ENCODE peak calls at places on chromosomes 4 and X, in ten cellular contexts. One of them, this sample, is unnamed.
A peak's percentile ranks its signal among the peaks of the same experiment; 100 is the strongest.

GRCh38 chr4:144582105-144582850 is 63.7 kb upstream of the HHIP start:
- DNase-seq in CD4-positive, alpha-beta T cell: no peak
- DNase-seq in lower lobe of right lung: no peak
- DNase-seq in adrenal gland: no peak
- DNase-seq in heart left ventricle: no peak
- DNase-seq in SK-N-SH: no peak
- DNase-seq in GM23248: peak; percentile 65
- DNase-seq in PC-9: peak; percentile 20
- DNase-seq in uterus: no peak
- DNase-seq in adipocyte: peak; percentile 28
- DNase-seq in this sample: no peak

GRCh38 chr4:138398297-138398696 is 156.1 kb upstream of the SLC7A11 start:
- DNase-seq in adrenal gland: no peak
- DNase-seq in heart left ventricle: no peak
- DNase-seq in PC-9: no peak
- DNase-seq in lower lobe of right lung: no peak
- DNase-seq in adipocyte: no peak
- DNase-seq in SK-N-SH: no peak
- DNase-seq in CD4-positive, alpha-beta T cell: no peak
- DNase-seq in GM23248: no peak
- DNase-seq in uterus: no peak
- DNase-seq in this sample: peak; percentile 86

GRCh38 chr4:101229116-101229515 is 118.2 kb downstream of the PPP3CA start:
- DNase-seq in adrenal gland: no peak
- DNase-seq in PC-9: no peak
- DNase-seq in adipocyte: peak; percentile 57
- DNase-seq in heart left ventricle: no peak
- DNase-seq in uterus: no peak
- DNase-seq in GM23248: peak; percentile 50
- DNase-seq in lower lobe of right lung: no peak
- DNase-seq in CD4-positive, alpha-beta T cell: no peak
- DNase-seq in SK-N-SH: no peak
- DNase-seq in this sample: no peak

GRCh38 chrX:153450114-153450948 is 4.5 kb upstream of the TREX2 start:
- DNase-seq in heart left ventricle: no peak
- DNase-seq in adrenal gland: no peak
- DNase-seq in uterus: no peak
- DNase-seq in lower lobe of right lung: no peak
- DNase-seq in PC-9: no peak
- DNase-seq in adipocyte: no peak
- DNase-seq in SK-N-SH: no peak
- DNase-seq in CD4-positive, alpha-beta T cell: no peak
- DNase-seq in GM23248: no peak
- DNase-seq in this sample: no peak

GRCh38 chrX:136880003-136880451 is 498 bp downstream of the RBMX start:
- DNase-seq in adipocyte: peak; percentile 55
- DNase-seq in uterus: peak; percentile 33
- DNase-seq in SK-N-SH: peak; percentile 18
- DNase-seq in adrenal gland: peak; percentile 33
- DNase-seq in heart left ventricle: peak; percentile 66
- DNase-seq in CD4-positive, alpha-beta T cell: peak; percentile 15
- DNase-seq in lower lobe of right lung: peak; percentile 44
- DNase-seq in GM23248: peak; percentile 54
- DNase-seq in PC-9: no peak
- DNase-seq in this sample: peak; percentile 28

GRCh38 chr4:177322881-177323280 is 13.2 kb downstream of the NEIL3 start:
- DNase-seq in adipocyte: no peak
- DNase-seq in uterus: no peak
- DNase-seq in heart left ventricle: no peak
- DNase-seq in SK-N-SH: no peak
- DNase-seq in PC-9: no peak
- DNase-seq in lower lobe of right lung: no peak
- DNase-seq in adrenal gland: no peak
- DNase-seq in GM23248: no peak
- DNase-seq in CD4-positive, alpha-beta T cell: no peak
- DNase-seq in this sample: no peak

GRCh38 chr4:66160606-66161005 is 490.3 kb upstream of the EPHA5 start:
- DNase-seq in GM23248: no peak
- DNase-seq in SK-N-SH: no peak
- DNase-seq in heart left ventricle: no peak
- DNase-seq in adrenal gland: no peak
- DNase-seq in PC-9: no peak
- DNase-seq in adipocyte: peak; percentile 60
- DNase-seq in CD4-positive, alpha-beta T cell: no peak
- DNase-seq in uterus: no peak
- DNase-seq in lower lobe of right lung: no peak
- DNase-seq in this sample: no peak

GRCh38 chrX:23699636-23700194 is 32.4 kb downstream of the PRDX4 start:
- DNase-seq in adrenal gland: peak; percentile 56
- DNase-seq in CD4-positive, alpha-beta T cell: no peak
- DNase-seq in PC-9: no peak
- DNase-seq in uterus: peak; percentile 19
- DNase-seq in adipocyte: no peak
- DNase-seq in lower lobe of right lung: no peak
- DNase-seq in heart left ventricle: no peak
- DNase-seq in GM23248: peak; percentile 13
- DNase-seq in SK-N-SH: no peak
- DNase-seq in this sample: no peak

GRCh38 chr4:89509708-89510269 is 202.2 kb upstream of the GPRIN3 start:
- DNase-seq in adipocyte: peak; percentile 94
- DNase-seq in CD4-positive, alpha-beta T cell: no peak
- DNase-seq in lower lobe of right lung: no peak
- DNase-seq in PC-9: no peak
- DNase-seq in uterus: no peak
- DNase-seq in GM23248: peak; percentile 72
- DNase-seq in heart left ventricle: no peak
- DNase-seq in SK-N-SH: no peak
- DNase-seq in adrenal gland: no peak
- DNase-seq in this sample: no peak

GRCh38 chrX:49701948-49702347 is 6.2 kb upstream of the PAGE1 start:
- DNase-seq in PC-9: no peak
- DNase-seq in lower lobe of right lung: no peak
- DNase-seq in heart left ventricle: no peak
- DNase-seq in CD4-positive, alpha-beta T cell: no peak
- DNase-seq in SK-N-SH: peak; percentile 54
- DNase-seq in GM23248: no peak
- DNase-seq in adipocyte: no peak
- DNase-seq in uterus: no peak
- DNase-seq in adrenal gland: no peak
- DNase-seq in this sample: no peak
- H3K9me3 ChIP-seq in PC-9: no peaks in the 10 kb centered on the region
- H3K9me3 ChIP-seq in lower lobe of right lung: no peaks in the 10 kb centered on the region
- H3K9me3 ChIP-seq in heart left ventricle: peaks cover 2% of the 10 kb centered on the region
- H3K9me3 ChIP-seq in CD4-positive, alpha-beta T cell: no peaks in the 10 kb centered on the region
- H3K9me3 ChIP-seq in SK-N-SH: no peaks in the 10 kb centered on the region
- H3K9me3 ChIP-seq in GM23248: no peaks in the 10 kb centered on the region
- H3K9me3 ChIP-seq in adipocyte: no peaks in the 10 kb centered on the region
- H3K9me3 ChIP-seq in uterus: no peaks in the 10 kb centered on the region
- H3K9me3 ChIP-seq in adrenal gland: no peaks in the 10 kb centered on the region
- H3K9me3 ChIP-seq in this sample: no peaks in the 10 kb centered on the region

DNA sequence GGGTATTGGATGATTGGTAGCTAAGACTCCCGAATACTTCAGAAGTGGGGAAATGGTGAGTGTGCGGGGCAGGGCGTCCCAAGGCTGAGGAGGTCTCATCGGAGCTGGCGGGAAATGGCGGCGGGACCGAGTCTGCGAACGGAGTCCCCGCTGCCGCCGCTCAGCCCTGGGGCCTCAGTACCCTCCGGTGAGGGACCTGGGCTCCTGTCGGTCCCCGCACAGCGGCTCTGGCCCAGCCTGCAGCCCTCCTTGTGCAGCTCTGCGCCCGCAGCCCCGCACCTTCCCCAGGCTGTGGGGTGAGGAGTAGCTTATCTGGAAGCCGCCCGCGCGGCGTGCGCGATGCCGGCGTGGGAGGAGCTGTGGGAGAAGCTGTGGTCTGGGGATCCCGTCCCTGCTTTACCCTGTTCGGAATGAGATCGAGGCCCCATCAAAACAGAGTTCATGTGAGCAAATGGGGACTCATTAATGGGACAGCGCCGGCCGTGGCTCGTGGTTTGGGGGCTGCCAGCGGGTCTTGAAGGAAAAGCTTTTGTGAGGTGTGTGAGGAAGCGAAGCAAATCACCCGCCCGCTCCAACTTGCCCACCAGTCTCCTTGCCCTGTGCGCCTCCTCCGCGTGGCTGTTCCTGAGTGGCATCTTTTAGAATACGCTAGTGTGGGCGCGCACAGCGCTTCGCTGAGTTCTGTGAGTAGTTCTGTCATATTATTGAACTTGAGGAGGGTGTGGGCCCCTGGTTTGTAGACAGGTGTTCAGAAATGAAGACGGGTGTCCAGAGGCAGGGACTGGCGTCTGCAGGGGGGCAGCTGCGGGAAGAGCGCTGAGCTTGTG is 531 bp downstream of the ZNF141 start:
- DNase-seq in heart left ventricle: peak; percentile 81
- DNase-seq in lower lobe of right lung: peak; percentile 74
- DNase-seq in GM23248: peak; percentile 68
- DNase-seq in uterus: peak; percentile 29
- DNase-seq in adipocyte: peak; percentile 47
- DNase-seq in PC-9: no peak
- DNase-seq in CD4-positive, alpha-beta T cell: peak; percentile 0
- DNase-seq in SK-N-SH: no peak
- DNase-seq in adrenal gland: peak; percentile 66
- DNase-seq in this sample: peak; percentile 34
- H3K9me3 ChIP-seq in heart left ventricle: peaks cover 7% of the 10 kb centered on the region
- H3K9me3 ChIP-seq in lower lobe of right lung: peaks cover 32% of the 10 kb centered on the region
- H3K9me3 ChIP-seq in GM23248: no peaks in the 10 kb centered on the region
- H3K9me3 ChIP-seq in uterus: no peaks in the 10 kb centered on the region
- H3K9me3 ChIP-seq in adipocyte: peaks cover 21% of the 10 kb centered on the region
- H3K9me3 ChIP-seq in PC-9: peaks cover 2% of the 10 kb centered on the region
- H3K9me3 ChIP-seq in CD4-positive, alpha-beta T cell: peaks cover 36% of the 10 kb centered on the region
- H3K9me3 ChIP-seq in SK-N-SH: no peaks in the 10 kb centered on the region
- H3K9me3 ChIP-seq in adrenal gland: no peaks in the 10 kb centered on the region
- H3K9me3 ChIP-seq in this sample: no peaks in the 10 kb centered on the region

GRCh38 chrX:151724563-151725337 is 8.9 kb downstream of the FATE1 start:
- DNase-seq in lower lobe of right lung: no peak
- DNase-seq in PC-9: no peak
- DNase-seq in adipocyte: no peak
- DNase-seq in adrenal gland: no peak
- DNase-seq in SK-N-SH: no peak
- DNase-seq in GM23248: no peak
- DNase-seq in CD4-positive, alpha-beta T cell: no peak
- DNase-seq in heart left ventricle: no peak
- DNase-seq in uterus: no peak
- DNase-seq in this sample: peak; percentile 11

GRCh38 chrX:151723156-151723760 is 7.4 kb downstream of the FATE1 start:
- DNase-seq in CD4-positive, alpha-beta T cell: no peak
- DNase-seq in uterus: no peak
- DNase-seq in GM23248: no peak
- DNase-seq in SK-N-SH: no peak
- DNase-seq in adrenal gland: no peak
- DNase-seq in lower lobe of right lung: no peak
- DNase-seq in PC-9: no peak
- DNase-seq in heart left ventricle: no peak
- DNase-seq in adipocyte: no peak
- DNase-seq in this sample: no peak

GRCh38 chrX:151726751-151727150 is 7.8 kb upstream of the CNGA2 start:
- DNase-seq in lower lobe of right lung: no peak
- DNase-seq in adrenal gland: no peak
- DNase-seq in heart left ventricle: no peak
- DNase-seq in SK-N-SH: no peak
- DNase-seq in adipocyte: no peak
- DNase-seq in PC-9: no peak
- DNase-seq in GM23248: no peak
- DNase-seq in CD4-positive, alpha-beta T cell: no peak
- DNase-seq in uterus: no peak
- DNase-seq in this sample: no peak

GRCh38 chrX:151725338-151725614 is 9.3 kb upstream of the CNGA2 start:
- DNase-seq in heart left ventricle: no peak
- DNase-seq in CD4-positive, alpha-beta T cell: no peak
- DNase-seq in PC-9: no peak
- DNase-seq in SK-N-SH: no peak
- DNase-seq in adrenal gland: no peak
- DNase-seq in uterus: no peak
- DNase-seq in lower lobe of right lung: no peak
- DNase-seq in GM23248: no peak
- DNase-seq in adipocyte: no peak
- DNase-seq in this sample: no peak

DNA sequence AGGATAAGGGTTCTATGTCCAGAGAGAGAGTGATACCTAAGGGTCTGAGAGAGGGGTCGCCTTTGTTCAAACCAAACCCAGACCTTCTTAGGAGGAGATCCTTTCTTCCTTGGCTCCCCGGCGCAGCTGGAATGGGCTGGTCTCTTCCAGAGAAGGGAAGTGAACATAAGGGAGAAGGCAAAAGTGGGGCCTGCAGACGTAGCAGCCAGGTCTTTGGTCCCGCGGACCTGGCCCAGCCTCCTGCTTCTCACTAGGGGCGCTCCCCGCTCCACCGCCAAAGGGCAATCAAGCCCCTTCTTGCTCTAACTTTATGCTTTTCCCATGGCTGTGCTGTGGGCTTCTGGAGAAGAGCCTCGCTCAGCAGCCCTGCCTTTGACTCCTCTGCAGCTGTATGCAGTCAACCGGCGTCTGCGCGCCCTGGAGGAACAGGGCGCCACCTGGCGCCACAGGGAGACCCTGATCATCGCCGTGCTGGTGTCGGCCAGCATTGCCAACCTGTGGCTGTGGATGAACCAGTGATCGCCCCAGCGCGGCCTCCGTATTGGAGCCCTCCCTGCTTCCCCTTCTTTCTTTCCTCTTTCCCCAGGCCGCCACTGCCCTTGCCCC is 6.5 kb downstream of the FATE1 start:
- DNase-seq in uterus: no peak
- DNase-seq in adrenal gland: no peak
- DNase-seq in lower lobe of right lung: no peak
- DNase-seq in adipocyte: no peak
- DNase-seq in SK-N-SH: peak; percentile 58
- DNase-seq in GM23248: peak; percentile 69
- DNase-seq in heart left ventricle: peak; percentile 68
- DNase-seq in PC-9: peak; percentile 34
- DNase-seq in CD4-positive, alpha-beta T cell: no peak
- DNase-seq in this sample: peak; percentile 49
- H3K9me3 ChIP-seq in uterus: no peaks in the 10 kb centered on the region
- H3K9me3 ChIP-seq in adrenal gland: no peaks in the 10 kb centered on the region
- H3K9me3 ChIP-seq in lower lobe of right lung: no peaks in the 10 kb centered on the region
- H3K9me3 ChIP-seq in adipocyte: peaks cover 11% of the 10 kb centered on the region
- H3K9me3 ChIP-seq in SK-N-SH: no peaks in the 10 kb centered on the region
- H3K9me3 ChIP-seq in GM23248: no peaks in the 10 kb centered on the region
- H3K9me3 ChIP-seq in heart left ventricle: no peaks in the 10 kb centered on the region
- H3K9me3 ChIP-seq in PC-9: no peaks in the 10 kb centered on the region
- H3K9me3 ChIP-seq in CD4-positive, alpha-beta T cell: no peaks in the 10 kb centered on the region
- H3K9me3 ChIP-seq in this sample: no peaks in the 10 kb centered on the region

GRCh38 chr4:107885865-107886264 is 45.5 kb upstream of the CYP2U1 start:
- DNase-seq in adipocyte: no peak
- DNase-seq in heart left ventricle: no peak
- DNase-seq in CD4-positive, alpha-beta T cell: no peak
- DNase-seq in SK-N-SH: no peak
- DNase-seq in GM23248: no peak
- DNase-seq in PC-9: no peak
- DNase-seq in lower lobe of right lung: no peak
- DNase-seq in adrenal gland: no peak
- DNase-seq in uterus: no peak
- DNase-seq in this sample: no peak
- H3K9me3 ChIP-seq in adipocyte: peaks cover 21% of the 10 kb centered on the region
- H3K9me3 ChIP-seq in heart left ventricle: peaks cover 19% of the 10 kb centered on the region
- H3K9me3 ChIP-seq in CD4-positive, alpha-beta T cell: no peaks in the 10 kb centered on the region
- H3K9me3 ChIP-seq in SK-N-SH: peaks cover 17% of the 10 kb centered on the region
- H3K9me3 ChIP-seq in GM23248: peaks cover 4% of the 10 kb centered on the region
- H3K9me3 ChIP-seq in PC-9: no peaks in the 10 kb centered on the region
- H3K9me3 ChIP-seq in lower lobe of right lung: peaks cover 9% of the 10 kb centered on the region
- H3K9me3 ChIP-seq in adrenal gland: peaks cover 11% of the 10 kb centered on the region
- H3K9me3 ChIP-seq in uterus: no peaks in the 10 kb centered on the region
- H3K9me3 ChIP-seq in this sample: peaks cover 3% of the 10 kb centered on the region

GRCh38 chr4:167578906-167579305 is 344.6 kb upstream of the SPOCK3 start:
- DNase-seq in lower lobe of right lung: no peak
- DNase-seq in CD4-positive, alpha-beta T cell: no peak
- DNase-seq in SK-N-SH: no peak
- DNase-seq in adrenal gland: no peak
- DNase-seq in PC-9: no peak
- DNase-seq in GM23248: no peak
- DNase-seq in adipocyte: no peak
- DNase-seq in uterus: no peak
- DNase-seq in heart left ventricle: no peak
- DNase-seq in this sample: no peak
- H3K9me3 ChIP-seq in lower lobe of right lung: no peaks in the 10 kb centered on the region
- H3K9me3 ChIP-seq in CD4-positive, alpha-beta T cell: no peaks in the 10 kb centered on the region
- H3K9me3 ChIP-seq in SK-N-SH: peaks cover 7% of the 10 kb centered on the region
- H3K9me3 ChIP-seq in adrenal gland: no peaks in the 10 kb centered on the region
- H3K9me3 ChIP-seq in PC-9: no peaks in the 10 kb centered on the region
- H3K9me3 ChIP-seq in GM23248: peaks cover 3% of the 10 kb centered on the region
- H3K9me3 ChIP-seq in adipocyte: peaks cover 23% of the 10 kb centered on the region
- H3K9me3 ChIP-seq in uterus: no peaks in the 10 kb centered on the region
- H3K9me3 ChIP-seq in heart left ventricle: peaks cover 21% of the 10 kb centered on the region
- H3K9me3 ChIP-seq in this sample: no peaks in the 10 kb centered on the region

This sample was measured in body of pancreas.